ENCODE peak calls at places on chromosomes 2 and 18, in five cellular contexts. E is activated B cell treated with CpG ODN at 0.5 μM for 24 hours, R is HL-60, I is brain microvascular endothelial cell, J is uterus. D is an unnamed sample.

GRCh38 chr2:137706786-137707613 is 257.3 kb upstream of the HNMT start:
- DNase-seq in E (no peak), R (peak), I (no peak), J (no peak), D (no peak)

GRCh38 chr2:190530211-190530639 is 4.3 kb downstream of the NEMP2 start:
- DNase-seq in E (no peak), R (no peak), I (peak), J (no peak), D (no peak)

GRCh38 chr2:104733544-104733943 is 120.4 kb upstream of the POU3F3 start:
- DNase-seq in E (no peak), R (peak), I (no peak), J (no peak), D (no peak)

GRCh38 chr18:362914-363295 is 95.1 kb upstream of the THOC1 start:
- DNase-seq in E (no peak), R (no peak), I (no peak), J (no peak), D (no peak)

GRCh38 chr2:26429779-26430654 is 28.3 kb downstream of the DRC1 start:
- DNase-seq in E (no peak), R (no peak), I (no peak), J (no peak), D (no peak)

GRCh38 chr2:224175538-224175937 is 136.5 kb upstream of the SERPINE2 start:
- DNase-seq in E (no peak), R (no peak), I (no peak), J (no peak), D (no peak)

GRCh38 chr18:13756261-13756660 is 29.8 kb downstream of the RNMT start:
- DNase-seq in E (no peak), R (no peak), I (no peak), J (no peak), D (no peak)

GRCh38 chr2:217247511-217247910 is 387.6 kb upstream of the TNP1 start:
- DNase-seq in E (no peak), R (no peak), I (no peak), J (peak), D (no peak)

GRCh38 chr2:172431428-172431827 is 4.0 kb downstream of the ITGA6 start:
- DNase-seq in E (no peak), R (no peak), I (no peak), J (peak), D (no peak)

GRCh38 chr2:147275943-147276342 is 568.9 kb upstream of the ACVR2A start:
- DNase-seq in E (no peak), R (no peak), I (peak), J (no peak), D (no peak)
- TF ChIP-seq CTCF in E (no peak), R (no peak), I (peak), J (no peak), D (no peak)

DNA sequence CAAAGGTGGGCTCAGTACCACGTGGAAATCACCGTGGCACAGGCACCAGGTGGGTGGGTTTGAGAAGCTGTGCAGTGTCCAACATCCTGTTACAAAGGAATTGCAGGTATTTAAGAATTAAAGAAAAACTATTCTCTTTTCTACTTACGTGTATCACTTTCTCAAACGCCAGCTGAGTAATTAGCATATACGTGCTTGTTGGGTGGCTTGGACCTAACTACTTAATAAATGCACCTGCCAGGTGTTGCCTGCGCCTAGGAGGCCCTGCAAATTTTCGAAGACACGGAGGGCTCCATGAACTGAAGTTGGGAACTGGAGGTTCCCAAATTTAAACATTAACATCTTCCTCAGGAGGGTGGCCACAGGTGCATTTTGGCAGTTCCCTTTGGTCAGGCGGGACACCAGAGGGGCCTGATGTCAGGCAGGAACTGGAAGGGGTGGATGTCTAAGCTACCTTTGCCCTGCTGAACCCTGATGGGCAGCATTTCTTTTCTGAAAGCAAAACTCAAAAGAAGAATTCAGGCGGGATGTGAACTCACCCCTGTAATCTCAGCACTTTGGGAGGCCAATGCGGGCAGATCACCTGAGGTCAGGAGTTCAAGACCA is 84.8 kb downstream of the HS6ST1 start:
- DNase-seq in E (no peak), R (no peak), I (no peak), J (no peak), D (no peak)
- TF ChIP-seq CTCF in E (no peak), R (no peak), I (no peak), J (no peak), D (peak)

GRCh38 chr18:8507361-8507760 is 101.9 kb upstream of the RAB12 start:
- DNase-seq in E (no peak), R (no peak), I (peak), J (no peak), D (no peak)
- TF ChIP-seq CTCF in E (no peak), R (no peak), I (peak), J (no peak), D (no peak)

GRCh38 chr2:71276311-71277158 is 49.6 kb upstream of the PAIP2B start:
- DNase-seq in E (peak), R (peak), I (peak), J (peak), D (peak)
- TF ChIP-seq CTCF in E (no peak), R (no peak), I (peak), J (peak), D (no peak)

GRCh38 chr18:73774836-73775509 is 372.7 kb downstream of the FBXO15 start:
- DNase-seq in E (no peak), R (no peak), I (no peak), J (no peak), D (no peak)
- TF ChIP-seq CTCF in E (no peak), R (no peak), I (no peak), J (no peak), D (no peak)

GRCh38 chr2:227643990-227644551 is 22.5 kb upstream of the SCYGR5 start:
- DNase-seq in E (no peak), R (no peak), I (no peak), J (no peak), D (no peak)
- TF ChIP-seq CTCF in E (no peak), R (no peak), I (no peak), J (no peak), D (no peak)

D was measured in natural killer cell.